ENCODE peak calls at places on chromosome 20, in four cellular contexts. B is activated naive CD8-positive, alpha-beta T cell treated with anti-CD3 and anti-CD28 coated beads, Interleukin-2, amount 50 U/mL, for 24 hours; T is stromal cell of bone marrow; X is central memory CD4-positive, alpha-beta T cell. M is an unnamed sample.

GRCh38 chr20:21640556-21640955 is 64.9 kb upstream of the PAX1 start:
- DNase-seq in X (no peak), B (no peak), T (no peak), M (peak; percentile 16)

GRCh38 chr20:17227669-17228623 is 1.1 kb downstream of the PCSK2 start:
- DNase-seq in B (no peak), X (no peak), T (no peak), M (no peak)

GRCh38 chr20:17636523-17637412 is 45.3 kb downstream of the RRBP1 start:
- DNase-seq in T (no peak), B (no peak), X (no peak), M (no peak)

GRCh38 chr20:49747707-49748524 is 34.2 kb upstream of the B4GALT5 start:
- DNase-seq in T (peak; percentile 73), B (no peak), X (no peak), M (no peak)

GRCh38 chr20:51447765-51448148 is 94.8 kb downstream of the NFATC2 start:
- DNase-seq in B (no peak), T (no peak), X (no peak), M (no peak)

GRCh38 chr20:12535316-12535715 is 473.5 kb upstream of the SPTLC3 start:
- DNase-seq in B (no peak), T (no peak), X (no peak), M (no peak)

GRCh38 chr20:40192529-40192928 is 496.5 kb downstream of the MAFB start:
- DNase-seq in T (no peak), B (no peak), X (no peak), M (no peak)

GRCh38 chr20:8930691-8931090 is 138.2 kb upstream of the PLCB4 start:
- DNase-seq in T (no peak), X (no peak), B (no peak), M (no peak)

GRCh38 chr20:53365676-53366075 is 228.0 kb downstream of the ZNF217 start:
- DNase-seq in B (no peak), X (no peak), T (no peak), M (no peak)

GRCh38 chr20:63046841-63047240 is 40.1 kb upstream of the BHLHE23 start:
- DNase-seq in X (no peak), B (no peak), T (no peak), M (no peak)

GRCh38 chr20:38166707-38167233 is 1.7 kb upstream of the TGM2 start:
- DNase-seq in X (no peak), B (no peak), T (no peak), M (no peak)

GRCh38 chr20:1369970-1370369 is 22.9 kb downstream of the FKBP1A start:
- DNase-seq in T (no peak), X (no peak), B (no peak), M (no peak)

M was measured in Jurkat, Clone E6-1.